ENCODE peak calls at places on chromosomes 2 and 18, in five cellular contexts. Y is sigmoid colon, Z is tibial nerve, W is IMR-90, E is body of pancreas. G is an unnamed sample.

GRCh38 chr2:36530178-36530982 is 67.6 kb downstream of the FEZ2 start:
- DNase-seq in W (peak), E (no peak), Y (no peak), Z (no peak), G (no peak)

GRCh38 chr18:33666915-33667314 is 88.9 kb downstream of the ASXL3 start:
- DNase-seq in W (no peak), E (no peak), Y (no peak), Z (no peak), G (no peak)

GRCh38 chr2:9573013-9573708 is 17.5 kb upstream of the ADAM17 start:
- DNase-seq in W (peak), Y (no peak), Z (no peak), E (no peak), G (peak)

GRCh38 chr2:207150294-207150693 is 15.5 kb downstream of the KLF7 start:
- DNase-seq in Z (no peak), E (no peak), W (no peak), Y (no peak), G (no peak)

GRCh38 chr18:25921677-25922421 is 168.6 kb downstream of the SS18 start:
- DNase-seq in E (peak), Y (no peak), Z (no peak), W (peak), G (peak)

GRCh38 chr2:102359527-102359926 is 3.9 kb downstream of the IL18R1 start:
- DNase-seq in W (no peak), Z (no peak), E (no peak), Y (no peak), G (no peak)

GRCh38 chr2:1521878-1522495 is 108.7 kb downstream of the TPO start:
- DNase-seq in Y (no peak), E (no peak), W (no peak), Z (no peak), G (no peak)

GRCh38 chr18:5197032-5197434 is at the start of gene AKAIN1:
- DNase-seq in Y (no peak), Z (no peak), E (peak), W (peak), G (no peak)

GRCh38 chr18:11251229-11251890 is 102.0 kb upstream of the PIEZO2 start:
- DNase-seq in W (peak), E (no peak), Y (peak), Z (no peak), G (no peak)

GRCh38 chr2:105644174-105644980 is 100.3 kb upstream of the NCK2 start:
- DNase-seq in Y (no peak), E (no peak), Z (no peak), W (no peak), G (no peak)

GRCh38 chr2:241071677-241072111 is 30.4 kb downstream of the MTERF4 start:
- DNase-seq in Z (no peak), Y (no peak), W (no peak), E (no peak), G (no peak)

GRCh38 chr2:53631313-53632125 is 136.1 kb upstream of the CHAC2 start:
- DNase-seq in E (no peak), Y (no peak), Z (no peak), W (no peak), G (no peak)

GRCh38 chr2:107068069-107068468 is 182.1 kb upstream of the ST6GAL2 start:
- DNase-seq in Z (no peak), W (no peak), E (no peak), Y (no peak), G (no peak)

GRCh38 chr2:14774569-14774968 is 142.1 kb downstream of the LRATD1 start:
- DNase-seq in Z (no peak), E (no peak), W (no peak), Y (no peak), G (no peak)

GRCh38 chr2:208101716-208102631 is 22.4 kb downstream of the CRYGD start:
- DNase-seq in Y (no peak), E (no peak), W (peak), Z (no peak), G (no peak)

GRCh38 chr2:233056961-233057605 is 3.1 kb upstream of the INPP5D start:
- DNase-seq in W (no peak), Y (peak), Z (no peak), E (no peak), G (no peak)

GRCh38 chr2:44801676-44802408 is 139.7 kb upstream of the SIX3 start:
- DNase-seq in W (no peak), Y (no peak), E (no peak), Z (no peak), G (no peak)

GRCh38 chr18:3579701-3580100 is 129.7 kb downstream of the TGIF1 start:
- DNase-seq in Y (no peak), W (peak), Z (no peak), E (no peak), G (no peak)

GRCh38 chr2:173823540-173823939 is 141.6 kb downstream of the SP3 start:
- DNase-seq in E (no peak), Y (no peak), W (no peak), Z (no peak), G (no peak)

GRCh38 chr18:58661423-58661822 is 9.8 kb upstream of the MALT1 start:
- DNase-seq in Z (no peak), E (no peak), Y (no peak), W (peak), G (no peak)

GRCh38 chr18:6052449-6052913 is 157.2 kb upstream of the TMEM200C start:
- DNase-seq in Y (no peak), Z (no peak), W (peak), E (no peak), G (no peak)

GRCh38 chr2:99662761-99663341 is 173.0 kb upstream of the REV1 start:
- DNase-seq in Y (no peak), Z (peak), E (peak), W (peak), G (peak)

GRCh38 chr2:129779783-129780182 is 199.7 kb upstream of the RAB6C start:
- DNase-seq in W (no peak), Z (no peak), E (no peak), Y (no peak), G (no peak)

GRCh38 chr18:321839-322467 is 54.1 kb upstream of the THOC1 start:
- DNase-seq in Z (no peak), Y (no peak), E (no peak), W (peak), G (no peak)

GRCh38 chr18:77132369-77133050 is at the start of gene MBP:
- DNase-seq in W (no peak), Z (no peak), E (peak), Y (peak), G (no peak)

GRCh38 chr18:77131100-77131651 is 1.4 kb downstream of the MBP start:
- DNase-seq in Y (peak), Z (no peak), W (no peak), E (no peak), G (no peak)

GRCh38 chr18:77130229-77131099 is 2.1 kb downstream of the MBP start:
- DNase-seq in W (no peak), Z (no peak), E (no peak), Y (peak), G (no peak)

GRCh38 chr18:77133051-77133919 is 702 bp upstream of the MBP start:
- DNase-seq in E (peak), W (no peak), Z (no peak), Y (peak), G (no peak)

DNA sequence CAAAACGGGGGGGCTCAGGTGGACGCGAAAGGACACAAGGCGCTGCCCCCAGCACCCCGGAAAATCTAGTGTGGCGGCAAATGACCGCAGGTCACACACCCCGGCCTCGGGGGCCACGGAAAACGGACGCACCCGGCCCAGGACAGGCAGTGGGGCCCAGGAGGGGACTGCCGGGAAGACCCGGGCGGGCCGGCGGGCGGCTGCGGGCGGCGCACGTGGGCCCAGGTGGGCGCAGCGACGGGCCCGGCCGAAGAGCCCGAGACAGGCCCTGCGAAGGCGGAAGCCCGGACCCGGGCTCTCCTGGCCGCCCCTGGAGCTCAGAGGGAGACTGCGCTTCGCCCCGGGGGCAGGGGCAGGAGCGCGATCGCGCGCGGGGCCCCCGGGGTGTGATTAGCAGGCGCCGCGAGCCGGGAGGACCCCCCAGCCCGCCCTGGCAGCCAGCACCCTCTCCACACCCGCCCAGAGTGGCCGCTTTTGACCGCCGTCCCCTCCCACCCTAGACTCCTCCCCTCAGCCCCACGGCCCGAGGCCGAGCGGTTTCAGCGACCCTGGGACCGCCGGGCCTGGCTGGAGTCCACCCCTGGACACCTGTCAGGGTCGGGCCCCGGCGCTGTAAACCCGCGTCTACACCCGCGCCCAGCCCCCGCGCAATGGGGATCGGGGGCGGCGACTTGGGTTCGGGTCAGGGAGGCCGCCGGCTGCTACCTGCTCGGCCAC is 773 bp downstream of the MBP start:
- DNase-seq in W (no peak), Z (peak), E (peak), Y (peak), G (no peak)
- TF ChIP-seq POLR2A in W (no peak), Z (peak), E (peak), Y (peak), G (no peak)

GRCh38 chr2:20443276-20443920 is 3.5 kb upstream of the RHOB start:
- DNase-seq in W (peak), Z (peak), E (peak), Y (peak), G (no peak)
- TF ChIP-seq POLR2A in W (no peak), Z (no peak), E (peak), Y (no peak), G (no peak)

GRCh38 chr18:46070683-46071614 is 1.1 kb downstream of the PSTPIP2 start:
- DNase-seq in Z (no peak), W (no peak), E (no peak), Y (peak), G (no peak)

GRCh38 chr18:46073474-46074331 is 1.6 kb upstream of the PSTPIP2 start:
- DNase-seq in Z (no peak), W (peak), Y (no peak), E (peak), G (no peak)

GRCh38 chr18:46071615-46071893 is 506 bp downstream of the PSTPIP2 start:
- DNase-seq in Y (no peak), E (no peak), Z (no peak), W (no peak), G (no peak)

GRCh38 chr18:46072959-46073358 is 899 bp upstream of the PSTPIP2 start:
- DNase-seq in Y (no peak), W (no peak), Z (no peak), E (no peak), G (no peak)

GRCh38 chr18:46071894-46072867 is at the start of gene PSTPIP2:
- DNase-seq in Y (peak), W (peak), Z (peak), E (peak), G (peak)
- TF ChIP-seq POLR2A in Y (no peak), W (no peak), Z (no peak), E (peak), G (peak)

GRCh38 chr2:239308696-239309397 is 92.0 kb downstream of the HDAC4 start:
- DNase-seq in Z (no peak), Y (peak), E (peak), W (peak), G (no peak)
- TF ChIP-seq POLR2A in Z (peak), Y (peak), E (no peak), W (peak), G (no peak)

DNA sequence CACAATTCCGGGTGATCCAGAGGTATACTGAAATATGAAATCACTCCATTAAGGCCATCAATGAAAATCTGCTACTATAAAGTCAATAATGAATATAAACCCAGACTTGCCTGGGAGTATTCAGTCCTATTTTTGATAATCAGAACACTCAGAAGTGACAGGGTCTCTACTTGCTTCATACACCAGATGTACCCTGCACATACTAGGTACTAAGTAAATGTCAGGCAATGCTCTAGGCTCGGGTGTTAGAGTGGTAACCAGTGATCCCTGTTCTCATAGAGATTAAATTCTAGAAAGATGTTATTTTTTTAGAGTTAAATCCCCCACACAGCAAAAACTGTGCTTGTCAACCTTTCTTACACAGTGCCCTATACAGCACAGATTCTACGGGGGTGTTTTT is 12.3 kb downstream of the STAT1 start:
- DNase-seq in E (no peak), Y (no peak), Z (no peak), W (no peak), G (no peak)
- TF ChIP-seq POLR2A in E (no peak), Y (no peak), Z (no peak), W (no peak), G (no peak)

GRCh38 chr2:234446404-234447076 is 50.3 kb downstream of the ARL4C start:
- DNase-seq in W (no peak), Z (peak), E (no peak), Y (peak), G (no peak)
- TF ChIP-seq POLR2A in W (no peak), Z (peak), E (no peak), Y (no peak), G (no peak)

DNA sequence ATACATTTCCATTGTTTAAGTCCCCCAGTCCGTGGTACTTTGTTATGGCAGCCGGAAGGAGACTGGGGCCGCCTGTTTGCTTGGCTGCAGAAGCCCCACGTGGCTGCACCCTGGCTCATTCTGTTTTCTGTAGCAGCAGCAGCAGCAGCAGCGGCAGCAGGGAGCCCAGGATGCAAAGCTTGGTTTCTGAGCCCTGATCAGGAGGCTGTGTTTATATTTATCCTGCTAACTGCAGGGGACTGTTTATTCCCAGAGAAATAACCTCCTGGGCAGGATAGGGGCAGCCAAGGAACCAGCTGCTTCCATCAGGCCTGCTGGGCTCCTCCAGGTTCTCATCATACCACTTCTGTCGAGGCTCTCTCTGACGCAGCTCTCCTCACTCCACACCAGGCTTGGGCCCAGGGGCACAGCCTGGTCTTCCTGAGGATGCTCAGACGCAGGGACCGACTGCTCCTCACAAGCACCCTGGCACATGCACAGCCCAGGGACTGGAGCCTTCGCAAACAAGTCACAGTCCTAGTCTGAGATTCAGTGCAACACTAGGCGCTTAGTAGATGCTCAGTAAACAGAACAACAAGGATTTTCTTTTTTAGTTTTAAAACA is 139.0 kb downstream of the MSH2 start:
- DNase-seq in Z (no peak), Y (peak), E (no peak), W (peak), G (no peak)
- TF ChIP-seq POLR2A in Z (no peak), Y (no peak), E (no peak), W (no peak), G (no peak)

GRCh38 chr2:178522950-178523595 is 42.8 kb downstream of the PLEKHA3 start:
- DNase-seq in Z (peak), W (peak), E (peak), Y (peak), G (peak)
- TF ChIP-seq POLR2A in Z (peak), W (peak), E (peak), Y (no peak), G (peak)

DNA sequence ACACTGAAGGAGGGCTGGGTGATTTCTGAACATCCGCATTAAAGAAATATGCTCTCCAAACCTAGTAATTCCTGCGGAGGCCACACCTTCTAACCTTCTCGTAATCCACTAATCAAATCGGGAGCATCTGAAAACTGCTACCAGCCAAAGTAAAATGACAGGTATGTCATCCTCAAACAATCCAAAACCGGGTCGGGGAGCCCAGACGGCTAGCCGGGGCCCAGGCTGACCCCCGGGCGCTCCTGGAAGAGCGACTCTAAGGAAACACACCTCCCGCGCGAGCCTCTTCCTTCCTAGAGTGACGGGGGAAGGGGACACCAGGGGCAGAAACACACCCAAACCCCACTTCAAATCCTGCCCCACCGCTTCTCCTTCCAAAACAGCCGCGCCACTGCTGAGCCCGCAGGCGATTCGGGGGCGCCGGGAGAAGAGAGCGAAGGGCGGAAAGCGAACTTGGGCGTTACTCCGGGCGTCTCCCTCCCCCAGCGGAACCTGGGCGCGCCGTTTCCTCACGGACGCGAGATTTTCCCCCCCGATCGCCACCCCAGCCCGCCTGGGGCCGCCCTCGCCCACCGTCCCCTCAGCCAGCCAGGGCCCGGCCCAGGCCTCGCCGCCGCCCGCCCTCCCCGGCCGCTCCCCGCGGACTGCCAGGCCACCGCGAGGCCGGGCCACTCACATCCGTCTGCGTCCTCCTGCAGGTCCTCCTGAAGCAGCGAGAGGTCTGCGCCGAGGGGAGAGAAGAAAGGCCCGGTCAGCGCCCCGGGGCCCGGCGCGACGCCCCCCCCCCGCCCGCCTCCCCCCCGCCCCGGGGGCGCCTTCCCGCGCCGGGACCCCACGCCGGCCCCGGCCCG is 584 bp downstream of the PPP4R1 start:
- DNase-seq in E (peak), W (peak), Y (peak), Z (peak), G (peak)
- TF ChIP-seq POLR2A in E (peak), W (peak), Y (no peak), Z (no peak), G (no peak)

GRCh38 chr2:134124047-134124753 is 129.7 kb upstream of the MGAT5 start:
- DNase-seq in Y (no peak), Z (no peak), E (no peak), W (peak), G (no peak)

GRCh38 chr2:134129900-134130537 is 123.9 kb upstream of the MGAT5 start:
- DNase-seq in Y (no peak), W (no peak), E (no peak), Z (no peak), G (no peak)

GRCh38 chr2:134128746-134129145 is 125.1 kb upstream of the MGAT5 start:
- DNase-seq in W (no peak), Y (no peak), E (no peak), Z (no peak), G (no peak)

GRCh38 chr2:134131681-134132486 is 122.0 kb upstream of the MGAT5 start:
- DNase-seq in Z (no peak), Y (no peak), W (no peak), E (no peak), G (no peak)

DNA sequence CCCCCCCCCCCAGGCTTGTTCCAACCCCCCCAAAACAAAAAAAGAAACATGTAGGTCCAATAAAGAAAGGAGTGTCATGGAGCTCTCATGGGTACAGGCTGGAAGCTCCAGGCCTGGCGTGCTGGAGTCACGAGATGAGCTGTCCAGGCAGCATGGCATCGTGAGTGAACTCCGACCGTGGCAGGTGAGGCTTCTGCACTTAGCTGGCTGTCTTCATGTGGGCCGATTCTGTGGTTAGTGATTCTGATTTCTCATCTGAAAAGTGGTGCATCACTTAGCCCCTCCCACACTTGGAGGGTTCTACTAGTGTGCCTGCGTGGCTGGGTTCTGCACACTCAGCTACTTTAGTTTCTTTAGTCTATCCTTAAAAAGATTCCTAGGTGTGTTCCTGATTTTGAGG is 126.4 kb upstream of the MGAT5 start:
- DNase-seq in W (no peak), Z (no peak), E (no peak), Y (no peak), G (no peak)
- TF ChIP-seq POLR2A in W (no peak), Z (no peak), E (no peak), Y (no peak), G (no peak)

G was measured in H54.